ENCODE peak calls at places on chromosomes 11 and 22, in five cellular contexts. One of them, this sample, is unnamed.

GRCh38 chr11:19201737-19202605 is at the start of gene CSRP3:
- DNase-seq in RWPE1: no peak
- DNase-seq in CD4-positive, alpha-beta T cell: no peak
- DNase-seq in DND-41: no peak
- DNase-seq in Peyer's patch: no peak
- DNase-seq in this sample: no peak

GRCh38 chr22:22836635-22837034 is 51.0 kb upstream of the IGLL5 start:
- DNase-seq in CD4-positive, alpha-beta T cell: no peak
- DNase-seq in RWPE1: no peak
- DNase-seq in DND-41: no peak
- DNase-seq in Peyer's patch: no peak
- DNase-seq in this sample: no peak

GRCh38 chr11:83725161-83725560 is 439.0 kb upstream of the CCDC90B start:
- DNase-seq in DND-41: no peak
- DNase-seq in Peyer's patch: no peak
- DNase-seq in CD4-positive, alpha-beta T cell: no peak
- DNase-seq in RWPE1: no peak
- DNase-seq in this sample: no peak

GRCh38 chr11:104148074-104148473 is 15.9 kb downstream of the PDGFD start:
- DNase-seq in DND-41: no peak
- DNase-seq in Peyer's patch: no peak
- DNase-seq in RWPE1: no peak
- DNase-seq in CD4-positive, alpha-beta T cell: no peak
- DNase-seq in this sample: no peak

GRCh38 chr11:85627332-85627997 is at the start of gene DLG2:
- DNase-seq in CD4-positive, alpha-beta T cell: no peak
- DNase-seq in Peyer's patch: no peak
- DNase-seq in DND-41: no peak
- DNase-seq in RWPE1: peak; percentile 4
- DNase-seq in this sample: peak; percentile 22

GRCh38 chr11:120073196-120073595 is 64.7 kb downstream of the TRIM29 start:
- DNase-seq in DND-41: no peak
- DNase-seq in Peyer's patch: no peak
- DNase-seq in CD4-positive, alpha-beta T cell: no peak
- DNase-seq in RWPE1: no peak
- DNase-seq in this sample: no peak

GRCh38 chr11:44609028-44609782 is 43.7 kb downstream of the CD82 start:
- DNase-seq in CD4-positive, alpha-beta T cell: peak; percentile 19
- DNase-seq in DND-41: no peak
- DNase-seq in RWPE1: no peak
- DNase-seq in Peyer's patch: no peak
- DNase-seq in this sample: peak; percentile 66

GRCh38 chr11:12285106-12285505 is 92.3 kb upstream of the PARVA start:
- DNase-seq in Peyer's patch: no peak
- DNase-seq in CD4-positive, alpha-beta T cell: no peak
- DNase-seq in RWPE1: no peak
- DNase-seq in DND-41: no peak
- DNase-seq in this sample: no peak

GRCh38 chr11:63767415-63768231 is 952 bp downstream of the ZFTA start:
- DNase-seq in DND-41: peak; percentile 64
- DNase-seq in Peyer's patch: peak; percentile 57
- DNase-seq in RWPE1: peak; percentile 65
- DNase-seq in CD4-positive, alpha-beta T cell: peak; percentile 16
- DNase-seq in this sample: peak; percentile 62

GRCh38 chr11:128470081-128470480 is 117.3 kb downstream of the ETS1 start:
- DNase-seq in CD4-positive, alpha-beta T cell: peak; percentile 38
- DNase-seq in RWPE1: no peak
- DNase-seq in Peyer's patch: no peak
- DNase-seq in DND-41: no peak
- DNase-seq in this sample: peak; percentile 83

GRCh38 chr11:27317751-27318150 is 45.3 kb downstream of the CCDC34 start:
- DNase-seq in CD4-positive, alpha-beta T cell: no peak
- DNase-seq in DND-41: no peak
- DNase-seq in Peyer's patch: no peak
- DNase-seq in RWPE1: peak; percentile 23
- DNase-seq in this sample: no peak

DNA sequence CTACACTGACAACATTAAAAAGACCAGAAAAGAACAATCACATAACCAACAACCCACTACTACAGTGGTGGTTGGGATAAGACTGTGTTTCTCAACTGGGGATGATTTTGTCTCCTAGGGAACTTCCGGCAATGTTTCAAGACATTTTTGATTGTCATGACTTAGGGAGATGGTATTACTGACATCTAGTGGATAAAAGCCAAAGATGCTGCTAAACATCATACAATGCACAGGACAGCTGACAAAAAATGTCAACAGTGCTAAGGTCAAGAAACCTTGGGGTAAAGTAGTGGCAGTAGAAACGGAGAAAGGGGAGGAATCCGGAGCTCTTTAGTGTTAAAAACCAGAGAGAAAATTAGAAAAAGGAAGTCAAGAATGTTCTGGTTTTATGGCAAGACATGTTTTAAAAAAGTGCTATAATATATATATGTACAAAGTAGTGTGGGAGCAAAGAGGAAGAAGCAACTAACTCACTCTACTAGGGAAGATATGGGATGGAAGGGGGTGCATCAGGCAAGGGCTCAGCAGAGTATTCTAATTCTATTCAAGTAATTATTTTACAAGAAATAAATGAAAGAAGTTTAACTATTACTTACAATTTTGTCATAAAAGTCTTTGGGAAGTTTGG is 37.2 kb downstream of the CKAP5 start:
- DNase-seq in Peyer's patch: no peak
- DNase-seq in RWPE1: peak; percentile 17
- DNase-seq in DND-41: no peak
- DNase-seq in CD4-positive, alpha-beta T cell: no peak
- DNase-seq in this sample: no peak
- TF ChIP-seq CTCF in Peyer's patch: peak; percentile 36
- TF ChIP-seq CTCF in RWPE1: peak; percentile 55
- TF ChIP-seq CTCF in DND-41: peak; percentile 66
- TF ChIP-seq CTCF in CD4-positive, alpha-beta T cell: no peak
- TF ChIP-seq CTCF in this sample: no peak

GRCh38 chr11:132855516-132855915 is 676.8 kb downstream of the OPCML start:
- DNase-seq in Peyer's patch: no peak
- DNase-seq in RWPE1: no peak
- DNase-seq in DND-41: no peak
- DNase-seq in CD4-positive, alpha-beta T cell: no peak
- DNase-seq in this sample: no peak

GRCh38 chr11:132853886-132854285 is 678.4 kb downstream of the OPCML start:
- DNase-seq in CD4-positive, alpha-beta T cell: no peak
- DNase-seq in Peyer's patch: no peak
- DNase-seq in DND-41: no peak
- DNase-seq in RWPE1: no peak
- DNase-seq in this sample: no peak

GRCh38 chr11:132862137-132862536 is 670.2 kb downstream of the OPCML start:
- DNase-seq in DND-41: no peak
- DNase-seq in RWPE1: no peak
- DNase-seq in CD4-positive, alpha-beta T cell: no peak
- DNase-seq in Peyer's patch: no peak
- DNase-seq in this sample: no peak

GRCh38 chr11:132856032-132856431 is 676.3 kb downstream of the OPCML start:
- DNase-seq in DND-41: no peak
- DNase-seq in RWPE1: no peak
- DNase-seq in Peyer's patch: no peak
- DNase-seq in CD4-positive, alpha-beta T cell: no peak
- DNase-seq in this sample: no peak

GRCh38 chr11:132858203-132858602 is 674.1 kb downstream of the OPCML start:
- DNase-seq in RWPE1: no peak
- DNase-seq in Peyer's patch: no peak
- DNase-seq in CD4-positive, alpha-beta T cell: no peak
- DNase-seq in DND-41: peak; percentile 39
- DNase-seq in this sample: no peak
- TF ChIP-seq CTCF in RWPE1: no peak
- TF ChIP-seq CTCF in Peyer's patch: peak; percentile 15
- TF ChIP-seq CTCF in CD4-positive, alpha-beta T cell: no peak
- TF ChIP-seq CTCF in DND-41: peak; percentile 34
- TF ChIP-seq CTCF in this sample: no peak

GRCh38 chr11:90373971-90374370 is 151.1 kb upstream of the CHORDC1 start:
- DNase-seq in RWPE1: no peak
- DNase-seq in Peyer's patch: no peak
- DNase-seq in DND-41: no peak
- DNase-seq in CD4-positive, alpha-beta T cell: no peak
- DNase-seq in this sample: no peak
- TF ChIP-seq CTCF in RWPE1: no peak
- TF ChIP-seq CTCF in Peyer's patch: no peak
- TF ChIP-seq CTCF in DND-41: no peak
- TF ChIP-seq CTCF in CD4-positive, alpha-beta T cell: no peak
- TF ChIP-seq CTCF in this sample: no peak

GRCh38 chr11:17932472-17932871 is 80.4 kb downstream of the SERGEF start:
- DNase-seq in DND-41: no peak
- DNase-seq in Peyer's patch: no peak
- DNase-seq in RWPE1: no peak
- DNase-seq in CD4-positive, alpha-beta T cell: no peak
- DNase-seq in this sample: no peak
- TF ChIP-seq CTCF in DND-41: peak; percentile 29
- TF ChIP-seq CTCF in Peyer's patch: no peak
- TF ChIP-seq CTCF in RWPE1: no peak
- TF ChIP-seq CTCF in CD4-positive, alpha-beta T cell: no peak
- TF ChIP-seq CTCF in this sample: no peak

DNA sequence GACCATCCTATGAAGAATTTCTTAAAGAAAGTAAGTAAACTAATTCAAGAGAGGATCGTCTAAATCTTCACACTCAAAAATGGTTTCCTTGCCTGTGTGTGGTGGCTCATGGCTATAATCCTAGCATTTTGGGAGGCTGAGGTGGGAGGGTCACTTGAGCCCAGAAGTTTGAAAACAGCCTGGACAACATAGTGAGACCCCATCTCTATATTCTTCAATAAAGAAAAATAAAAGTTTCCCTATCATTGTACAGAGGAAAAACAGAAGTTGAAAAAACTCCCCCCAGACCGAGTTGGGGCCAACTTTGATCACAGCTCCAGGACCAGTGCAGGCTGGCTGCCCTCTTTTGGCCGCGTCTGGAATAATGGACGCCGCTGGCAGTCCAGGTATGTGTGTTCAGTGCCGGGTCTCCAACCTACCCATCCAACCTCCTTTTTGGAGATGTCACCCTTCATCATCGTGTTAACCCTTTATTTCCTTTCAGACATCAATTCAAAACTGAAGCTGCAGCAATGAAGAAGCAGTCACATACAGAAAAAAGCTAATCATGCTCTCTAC is 3.0 kb downstream of the RPS25 start:
- DNase-seq in DND-41: no peak
- DNase-seq in Peyer's patch: no peak
- DNase-seq in CD4-positive, alpha-beta T cell: no peak
- DNase-seq in RWPE1: no peak
- DNase-seq in this sample: no peak
- TF ChIP-seq CTCF in DND-41: no peak
- TF ChIP-seq CTCF in Peyer's patch: no peak
- TF ChIP-seq CTCF in CD4-positive, alpha-beta T cell: no peak
- TF ChIP-seq CTCF in RWPE1: no peak
- TF ChIP-seq CTCF in this sample: no peak